ENCODE peak calls at places on chromosomes 7 and 10, in eight cellular contexts. P is left ventricle myocardium inferior, Y is A549, R is fibroblast of lung, Q is GM23338, D is uterus, Z is MM.1S, O is esophagus squamous epithelium. J is an unnamed sample.

GRCh38 chr7:42843209-42843800 is 68.6 kb downstream of the C7orf25 start:
- DNase-seq in P (peak; percentile 20), Y (peak; percentile 36), R (peak; percentile 61), Q (peak; percentile 84), D (peak; percentile 59), Z (peak; percentile 51), O (no peak), J (peak; percentile 23)

GRCh38 chr7:26461508-26461907 is 169.8 kb downstream of the SNX10 start:
- DNase-seq in P (no peak), Y (no peak), R (no peak), Q (no peak), D (no peak), Z (no peak), O (no peak), J (no peak)

GRCh38 chr7:47228386-47229014 is 353.4 kb downstream of the TNS3 start:
- DNase-seq in P (no peak), Y (peak; percentile 35), R (no peak), Q (peak; percentile 60), D (no peak), Z (no peak), O (no peak), J (no peak)

GRCh38 chr7:3095046-3095445 is 51.4 kb upstream of the CARD11 start:
- DNase-seq in P (no peak), Y (no peak), R (no peak), Q (no peak), D (no peak), Z (no peak), O (no peak), J (no peak)

GRCh38 chr10:82176571-82176970 is 301.6 kb downstream of the NRG3 start:
- DNase-seq in P (no peak), Y (no peak), R (no peak), Q (no peak), D (no peak), Z (no peak), O (no peak), J (no peak)

GRCh38 chr7:46549347-46549746 is 628.3 kb upstream of the IGFBP3 start:
- DNase-seq in P (no peak), Y (no peak), R (no peak), Q (no peak), D (no peak), Z (no peak), O (no peak), J (no peak)

GRCh38 chr10:58590152-58590551 is 77.5 kb downstream of the BICC1 start:
- DNase-seq in P (no peak), Y (peak; percentile 51), R (peak; percentile 98), Q (no peak), D (peak; percentile 29), Z (no peak), O (no peak), J (no peak)

GRCh38 chr10:5078781-5079180 is 15.4 kb upstream of the AKR1C3 start:
- DNase-seq in P (no peak), Y (no peak), R (no peak), Q (no peak), D (no peak), Z (no peak), O (no peak), J (no peak)

GRCh38 chr10:122565766-122566206 is 5.2 kb downstream of the DMBT1 start:
- DNase-seq in P (peak; percentile 77), Y (peak; percentile 61), R (peak; percentile 90), Q (peak; percentile 89), D (peak; percentile 86), Z (peak; percentile 42), O (no peak), J (peak; percentile 79)

GRCh38 chr10:44261710-44262455 is 123.0 kb downstream of the CXCL12 start:
- DNase-seq in P (no peak), Y (no peak), R (no peak), Q (no peak), D (peak; percentile 66), Z (no peak), O (no peak), J (no peak)

GRCh38 chr10:29105516-29106215 is 183.2 kb upstream of the LYZL1 start:
- DNase-seq in P (no peak), Y (peak; percentile 52), R (peak; percentile 69), Q (no peak), D (no peak), Z (no peak), O (no peak), J (no peak)

GRCh38 chr7:14321947-14322346 is 332.5 kb upstream of the ETV1 start:
- DNase-seq in P (no peak), Y (no peak), R (no peak), Q (no peak), D (no peak), Z (no peak), O (no peak), J (peak; percentile 55)

GRCh38 chr10:127368937-127369336 is 172.5 kb upstream of the INSYN2A start:
- DNase-seq in P (no peak), Y (no peak), R (no peak), Q (no peak), D (no peak), Z (no peak), O (no peak), J (no peak)

GRCh38 chr7:90540406-90540805 is 55.7 kb upstream of the CDK14 start:
- DNase-seq in P (no peak), Y (no peak), R (no peak), Q (no peak), D (no peak), Z (no peak), O (no peak), J (no peak)

GRCh38 chr10:133309720-133310398 is 1.1 kb downstream of the ZNF511 start:
- DNase-seq in P (peak; percentile 33), Y (no peak), R (no peak), Q (no peak), D (peak; percentile 51), Z (no peak), O (no peak), J (peak; percentile 89)

GRCh38 chr10:118767297-118768040 is 12.7 kb upstream of the CACUL1 start:
- DNase-seq in P (no peak), Y (no peak), R (no peak), Q (no peak), D (no peak), Z (no peak), O (no peak), J (no peak)

GRCh38 chr7:47786557-47787248 is 161.6 kb downstream of the PKD1L1 start:
- DNase-seq in P (peak; percentile 20), Y (peak; percentile 90), R (peak; percentile 97), Q (peak; percentile 34), D (peak; percentile 85), Z (no peak), O (no peak), J (no peak)

GRCh38 chr10:15419279-15419874 is 48.3 kb upstream of the FAM171A1 start:
- DNase-seq in P (no peak), Y (no peak), R (peak; percentile 55), Q (peak; percentile 80), D (no peak), Z (peak; percentile 44), O (no peak), J (no peak)

GRCh38 chr10:123157210-123157609 is 3.0 kb downstream of the BUB3 start:
- DNase-seq in P (no peak), Y (no peak), R (peak; percentile 40), Q (no peak), D (no peak), Z (no peak), O (no peak), J (no peak)

GRCh38 chr10:97028126-97028831 is 157.5 kb downstream of the SLIT1 start:
- DNase-seq in P (no peak), Y (no peak), R (no peak), Q (no peak), D (no peak), Z (no peak), O (no peak), J (no peak)

GRCh38 chr10:82660205-82660604 is 785.2 kb downstream of the NRG3 start:
- DNase-seq in P (no peak), Y (no peak), R (no peak), Q (no peak), D (no peak), Z (no peak), O (no peak), J (no peak)

DNA sequence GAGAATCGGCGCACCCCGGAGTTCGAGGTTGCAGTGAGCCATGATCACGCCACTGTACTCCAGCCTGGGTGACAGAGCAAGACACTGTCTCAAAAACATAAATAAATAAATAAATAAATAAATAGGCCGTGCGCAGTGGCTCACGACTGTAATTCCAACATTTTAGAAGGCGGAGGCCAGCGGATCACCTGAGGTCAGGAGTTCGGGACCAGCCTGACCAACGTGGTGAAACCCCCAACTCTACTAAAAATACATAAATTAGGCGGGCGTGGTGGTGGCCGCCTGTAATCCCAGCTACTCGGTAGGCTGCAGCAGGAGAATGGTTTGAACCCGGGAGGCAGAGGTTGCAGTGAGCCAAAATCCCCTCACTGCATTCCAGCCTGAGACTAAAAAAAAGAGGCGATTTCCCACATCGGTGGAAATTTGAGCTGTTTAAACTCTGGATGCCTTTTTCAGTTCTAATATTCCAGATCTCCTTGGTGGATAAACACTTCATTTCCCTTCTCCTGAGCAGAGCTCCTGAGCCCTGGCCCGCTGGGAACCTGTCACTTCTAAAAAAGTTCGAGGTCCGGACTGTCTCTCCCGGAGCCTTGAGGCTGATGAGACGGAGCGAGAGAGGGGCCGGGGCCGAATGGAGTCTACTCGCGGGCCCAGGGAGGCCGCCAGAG is 2.0 kb upstream of the NFKB2 start:
- DNase-seq in P (no peak), Y (no peak), R (no peak), Q (peak; percentile 93), D (no peak), Z (no peak), O (no peak), J (no peak)
- TF ChIP-seq CTCF in P (peak; percentile 98), Y (no peak), R (peak; percentile 77), Q (no peak), D (no peak), Z (peak; percentile 88), O (peak; percentile 98), J (peak; percentile 97)

GRCh38 chr7:94530114-94530513 is 20.5 kb downstream of the CASD1 start:
- DNase-seq in P (no peak), Y (no peak), R (no peak), Q (no peak), D (no peak), Z (no peak), O (no peak), J (no peak)
- H3K27ac ChIP-seq in P (no peak overlapping the region), Y (no peak overlapping the region), R (no peak overlapping the region), Q (no peak overlapping the region), D (no peak overlapping the region), Z (no peak overlapping the region), O (no peak overlapping the region), J (no peak overlapping the region)

DNA sequence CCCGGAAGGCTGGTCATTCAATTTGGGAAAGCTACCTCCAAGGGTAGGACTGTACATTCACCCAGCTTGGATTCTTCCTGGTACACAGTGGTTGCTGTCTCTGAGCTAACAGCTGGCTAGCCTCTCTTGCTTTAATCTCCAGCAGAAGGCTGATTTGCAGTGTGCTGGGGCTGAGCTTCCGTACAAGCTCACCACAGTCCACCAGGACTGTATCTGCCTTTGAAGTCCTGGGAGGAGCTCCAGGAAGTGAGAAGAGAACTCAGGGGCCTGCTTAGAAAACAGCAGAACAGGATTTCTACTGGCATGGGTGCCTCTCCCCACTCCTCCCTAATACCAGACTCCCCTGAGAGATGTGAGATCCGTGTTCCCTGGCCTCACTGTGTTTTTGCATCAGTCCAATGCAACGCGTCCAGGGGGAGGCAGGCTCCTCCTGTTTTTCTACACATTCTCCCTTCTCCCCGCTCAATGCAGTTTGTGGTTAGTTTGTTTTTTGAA is 6.6 kb downstream of the AFAP1L2 start:
- DNase-seq in P (no peak), Y (no peak), R (peak; percentile 44), Q (no peak), D (no peak), Z (no peak), O (no peak), J (no peak)
- H3K4me1 ChIP-seq in P (peaks cover 70% of the 10 kb centered on the region), Y (peaks cover 33% of the 10 kb centered on the region), R (peaks cover 35% of the 10 kb centered on the region), Q (peaks cover 23% of the 10 kb centered on the region), D (peaks cover 20% of the 10 kb centered on the region), Z (no peaks in the 10 kb centered on the region), O (no peaks in the 10 kb centered on the region), J (no peaks in the 10 kb centered on the region)

GRCh38 chr10:61271127-61271780 is 181.9 kb downstream of the TMEM26 start:
- DNase-seq in P (no peak), Y (peak; percentile 23), R (peak; percentile 87), Q (peak; percentile 49), D (no peak), Z (no peak), O (no peak), J (no peak)
- TF ChIP-seq CTCF in P (no peak), Y (peak; percentile 62), R (no peak), Q (peak; percentile 41), D (no peak), Z (no peak), O (no peak), J (no peak)